ENCODE peak calls at places on chromosome 3, in six cellular contexts. I is stimulated activated CD4-positive, alpha-beta T cell treated with anti-CD3 and anti-CD28 coated beads, TNF-alpha, amount 100 ng/mL, for 24 hours; P is IMR-90; B is H4; K is AG09319; R is left colon. U is an unnamed sample.

GRCh38 chr3:9091811-9092210 is 128.5 kb upstream of the RAD18 start:
- DNase-seq in I (no peak), P (no peak), B (no peak), K (no peak), R (no peak), U (no peak)

GRCh38 chr3:130516645-130517512 is at the start of gene COL6A6:
- DNase-seq in I (no peak), P (no peak), B (no peak), K (no peak), R (no peak), U (no peak)

GRCh38 chr3:128556949-128557348 is 63.9 kb upstream of the GATA2 start:
- DNase-seq in I (no peak), P (no peak), B (no peak), K (no peak), R (no peak), U (no peak)

GRCh38 chr3:177357352-177358084 is 160.2 kb upstream of the TBL1XR1 start:
- DNase-seq in I (no peak), P (peak), B (peak), K (no peak), R (peak), U (peak)

GRCh38 chr3:64082411-64082810 is 59.1 kb upstream of the PSMD6 start:
- DNase-seq in I (no peak), P (peak), B (no peak), K (no peak), R (no peak), U (no peak)

GRCh38 chr3:5580821-5581220 is 393.3 kb downstream of the EDEM1 start:
- DNase-seq in I (no peak), P (no peak), B (no peak), K (no peak), R (no peak), U (no peak)

GRCh38 chr3:184184546-184185234 is 1.3 kb upstream of the ABCF3 start:
- DNase-seq in I (no peak), P (no peak), B (no peak), K (no peak), R (no peak), U (no peak)

GRCh38 chr3:151686257-151686656 is 47.5 kb upstream of the AADACL2 start:
- DNase-seq in I (no peak), P (no peak), B (no peak), K (no peak), R (no peak), U (no peak)

GRCh38 chr3:100503450-100503849 is 11.0 kb downstream of the TMEM45A start:
- DNase-seq in I (no peak), P (no peak), B (no peak), K (no peak), R (no peak), U (no peak)

GRCh38 chr3:132317229-132317948 is at the start of gene ACP3:
- DNase-seq in I (no peak), P (peak), B (peak), K (peak), R (peak), U (peak)

GRCh38 chr3:51708216-51708845 is 1.5 kb downstream of the GRM2 start:
- DNase-seq in I (no peak), P (no peak), B (no peak), K (no peak), R (peak), U (no peak)

GRCh38 chr3:183185696-183186095 is 23.2 kb upstream of the LAMP3 start:
- DNase-seq in I (no peak), P (peak), B (peak), K (peak), R (no peak), U (no peak)

GRCh38 chr3:134211797-134212196 is 38.9 kb downstream of the RYK start:
- DNase-seq in I (no peak), P (peak), B (peak), K (peak), R (no peak), U (no peak)

GRCh38 chr3:65855370-65856100 is 183.2 kb downstream of the MAGI1 start:
- DNase-seq in I (no peak), P (peak), B (no peak), K (no peak), R (no peak), U (no peak)

GRCh38 chr3:158794936-158795518 is 6.8 kb upstream of the MFSD1 start:
- DNase-seq in I (no peak), P (peak), B (peak), K (no peak), R (no peak), U (no peak)